ENCODE peak calls at places on chromosomes 1 and 21, in seven cellular contexts. W, E, O, L, I, X and D are unnamed samples.
A peak's percentile ranks its signal among the peaks of the same experiment; 100 is the strongest.

GRCh38 chr1:53439337-53440207 is 19.6 kb upstream of the DMRTB1 start:
- DNase-seq in W (no peak), E (no peak), O (no peak), L (no peak), I (no peak), X (no peak), D (no peak)

GRCh38 chr21:36980280-36981048 is 14.0 kb upstream of the HLCS start:
- DNase-seq in W (no peak), E (no peak), O (no peak), L (no peak), I (peak; percentile 67), X (no peak), D (no peak)

GRCh38 chr1:110787328-110788071 is 85.4 kb upstream of the CD53 start:
- DNase-seq in W (no peak), E (no peak), O (no peak), L (no peak), I (no peak), X (peak; percentile 87), D (no peak)

GRCh38 chr1:228215663-228216116 is 7.8 kb downstream of the OBSCN start:
- DNase-seq in W (no peak), E (no peak), O (peak; percentile 80), L (no peak), I (no peak), X (no peak), D (no peak)

GRCh38 chr1:62198781-62199125 is 4.1 kb downstream of the L1TD1 start:
- DNase-seq in W (no peak), E (no peak), O (no peak), L (no peak), I (no peak), X (no peak), D (no peak)

GRCh38 chr1:179142889-179143299 is 61.0 kb downstream of the TOR3A start:
- DNase-seq in W (no peak), E (no peak), O (no peak), L (no peak), I (no peak), X (peak; percentile 22), D (peak; percentile 23)

GRCh38 chr1:158112994-158113758 is 67.5 kb upstream of the CD1D start:
- DNase-seq in W (no peak), E (no peak), O (no peak), L (no peak), I (no peak), X (peak; percentile 27), D (no peak)

GRCh38 chr1:98454666-98455065 is 206.9 kb upstream of the SNX7 start:
- DNase-seq in W (no peak), E (no peak), O (no peak), L (no peak), I (no peak), X (no peak), D (no peak)

GRCh38 chr1:15985611-15986272 is 9.8 kb upstream of the ZBTB17 start:
- DNase-seq in W (no peak), E (no peak), O (no peak), L (no peak), I (no peak), X (no peak), D (peak; percentile 56)

GRCh38 chr1:18352640-18353245 is 128.0 kb upstream of the KLHDC7A start:
- DNase-seq in W (no peak), E (no peak), O (no peak), L (no peak), I (no peak), X (no peak), D (no peak)

GRCh38 chr1:87986154-87986914 is 657.7 kb downstream of the LMO4 start:
- DNase-seq in W (no peak), E (no peak), O (no peak), L (no peak), I (no peak), X (no peak), D (no peak)

GRCh38 chr1:181344091-181344490 is 139.2 kb upstream of the CACNA1E start:
- DNase-seq in W (no peak), E (no peak), O (peak; percentile 52), L (no peak), I (no peak), X (no peak), D (no peak)

GRCh38 chr21:46472246-46472645 is 13.6 kb downstream of the DIP2A start:
- DNase-seq in W (no peak), E (no peak), O (no peak), L (no peak), I (no peak), X (no peak), D (peak; percentile 22)

GRCh38 chr1:150152772-150153461 is 3.2 kb downstream of the PLEKHO1 start:
- DNase-seq in W (no peak), E (no peak), O (peak; percentile 85), L (no peak), I (peak; percentile 59), X (no peak), D (no peak)

GRCh38 chr1:61997123-61997522 is 197.5 kb upstream of the L1TD1 start:
- DNase-seq in W (no peak), E (no peak), O (no peak), L (no peak), I (no peak), X (no peak), D (no peak)

GRCh38 chr1:209325492-209325891 is 258.0 kb upstream of the CAMK1G start:
- DNase-seq in W (no peak), E (no peak), O (no peak), L (no peak), I (no peak), X (no peak), D (no peak)

GRCh38 chr1:195481293-195481692 is 1126.9 kb downstream of the KCNT2 start:
- DNase-seq in W (no peak), E (no peak), O (no peak), L (no peak), I (no peak), X (no peak), D (no peak)

GRCh38 chr1:96980448-96980847 is 258.9 kb downstream of the PTBP2 start:
- DNase-seq in W (no peak), E (no peak), O (no peak), L (no peak), I (no peak), X (no peak), D (no peak)

GRCh38 chr1:200409203-200409760 is 554 bp downstream of the ZNF281 start:
- DNase-seq in W (peak; percentile 28), E (peak; percentile 20), O (peak; percentile 89), L (peak; percentile 9), I (peak; percentile 65), X (no peak), D (no peak)

GRCh38 chr21:43869486-43870325 is 4.7 kb downstream of the AGPAT3 start:
- DNase-seq in W (no peak), E (no peak), O (no peak), L (no peak), I (no peak), X (no peak), D (no peak)